ENCODE peak calls at places on chromosome 20, in seven cellular contexts. One of them, this sample, is unnamed.

GRCh38 chr20:49431345-49431744 is 51.1 kb downstream of the KCNB1 start:
- DNase-seq in spleen: no peak
- DNase-seq in transverse colon: no peak
- DNase-seq in IMR-90: no peak
- DNase-seq in uterus: no peak
- DNase-seq in A549: no peak
- DNase-seq in ovary: no peak
- DNase-seq in this sample: no peak

GRCh38 chr20:19275630-19276071 is 63.2 kb downstream of the SLC24A3 start:
- DNase-seq in uterus: peak; percentile 86
- DNase-seq in transverse colon: peak; percentile 63
- DNase-seq in ovary: peak; percentile 88
- DNase-seq in A549: no peak
- DNase-seq in spleen: no peak
- DNase-seq in IMR-90: no peak
- DNase-seq in this sample: no peak

GRCh38 chr20:38073307-38074010 is 39.9 kb downstream of the RPRD1B start:
- DNase-seq in transverse colon: peak; percentile 29
- DNase-seq in IMR-90: peak; percentile 98
- DNase-seq in ovary: peak; percentile 58
- DNase-seq in spleen: no peak
- DNase-seq in uterus: peak; percentile 73
- DNase-seq in A549: no peak
- DNase-seq in this sample: peak; percentile 69

GRCh38 chr20:6104493-6105188 is 18.2 kb downstream of the FERMT1 start:
- DNase-seq in spleen: no peak
- DNase-seq in transverse colon: no peak
- DNase-seq in A549: no peak
- DNase-seq in IMR-90: peak; percentile 34
- DNase-seq in uterus: no peak
- DNase-seq in ovary: no peak
- DNase-seq in this sample: no peak

GRCh38 chr20:6298049-6298448 is 175.2 kb upstream of the FERMT1 start:
- DNase-seq in ovary: no peak
- DNase-seq in spleen: no peak
- DNase-seq in uterus: no peak
- DNase-seq in A549: no peak
- DNase-seq in IMR-90: no peak
- DNase-seq in transverse colon: no peak
- DNase-seq in this sample: no peak

GRCh38 chr20:15422966-15423365 is 1085.6 kb upstream of the FLRT3 start:
- DNase-seq in ovary: no peak
- DNase-seq in uterus: no peak
- DNase-seq in spleen: no peak
- DNase-seq in transverse colon: no peak
- DNase-seq in A549: no peak
- DNase-seq in IMR-90: no peak
- DNase-seq in this sample: no peak

GRCh38 chr20:54474866-54475265 is 527 bp upstream of the DOK5 start:
- DNase-seq in transverse colon: no peak
- DNase-seq in IMR-90: no peak
- DNase-seq in A549: no peak
- DNase-seq in spleen: no peak
- DNase-seq in ovary: no peak
- DNase-seq in uterus: no peak
- DNase-seq in this sample: no peak

GRCh38 chr20:35690265-35690664 is 8.9 kb downstream of the NFS1 start:
- DNase-seq in transverse colon: no peak
- DNase-seq in uterus: no peak
- DNase-seq in spleen: no peak
- DNase-seq in IMR-90: no peak
- DNase-seq in ovary: no peak
- DNase-seq in A549: no peak
- DNase-seq in this sample: no peak

GRCh38 chr20:58173930-58174707 is 54.3 kb downstream of the ANKRD60 start:
- DNase-seq in A549: no peak
- DNase-seq in IMR-90: no peak
- DNase-seq in uterus: peak; percentile 39
- DNase-seq in spleen: no peak
- DNase-seq in transverse colon: no peak
- DNase-seq in ovary: peak; percentile 59
- DNase-seq in this sample: no peak

GRCh38 chr20:1108437-1108920 is 9.9 kb upstream of the PSMF1 start:
- DNase-seq in transverse colon: peak; percentile 62
- DNase-seq in spleen: peak; percentile 81
- DNase-seq in ovary: peak; percentile 51
- DNase-seq in A549: peak; percentile 75
- DNase-seq in IMR-90: peak; percentile 23
- DNase-seq in uterus: peak; percentile 43
- DNase-seq in this sample: peak; percentile 45

GRCh38 chr20:59322813-59323469 is 22.5 kb downstream of the EDN3 start:
- DNase-seq in transverse colon: no peak
- DNase-seq in IMR-90: no peak
- DNase-seq in uterus: no peak
- DNase-seq in A549: no peak
- DNase-seq in spleen: no peak
- DNase-seq in ovary: no peak
- DNase-seq in this sample: no peak

GRCh38 chr20:22438926-22439325 is 145.4 kb downstream of the FOXA2 start:
- DNase-seq in uterus: no peak
- DNase-seq in transverse colon: no peak
- DNase-seq in ovary: no peak
- DNase-seq in IMR-90: no peak
- DNase-seq in A549: no peak
- DNase-seq in spleen: no peak
- DNase-seq in this sample: no peak

GRCh38 chr20:25204550-25205276 is 9.2 kb downstream of the ENTPD6 start:
- DNase-seq in A549: no peak
- DNase-seq in spleen: peak; percentile 54
- DNase-seq in uterus: no peak
- DNase-seq in IMR-90: no peak
- DNase-seq in transverse colon: no peak
- DNase-seq in ovary: no peak
- DNase-seq in this sample: no peak

GRCh38 chr20:62219101-62219991 is 732 bp downstream of the HRH3 start:
- DNase-seq in IMR-90: no peak
- DNase-seq in transverse colon: no peak
- DNase-seq in A549: no peak
- DNase-seq in spleen: no peak
- DNase-seq in ovary: no peak
- DNase-seq in uterus: no peak
- DNase-seq in this sample: no peak

GRCh38 chr20:24953621-24954133 is 4.6 kb downstream of the CST7 start:
- DNase-seq in ovary: no peak
- DNase-seq in A549: no peak
- DNase-seq in spleen: peak; percentile 77
- DNase-seq in transverse colon: no peak
- DNase-seq in uterus: no peak
- DNase-seq in IMR-90: no peak
- DNase-seq in this sample: no peak

GRCh38 chr20:41176711-41177552 is 39.6 kb downstream of the PLCG1 start:
- DNase-seq in A549: no peak
- DNase-seq in uterus: no peak
- DNase-seq in IMR-90: no peak
- DNase-seq in ovary: no peak
- DNase-seq in transverse colon: no peak
- DNase-seq in spleen: no peak
- DNase-seq in this sample: no peak

GRCh38 chr20:25453035-25453810 is 45.8 kb downstream of the GINS1 start:
- DNase-seq in uterus: no peak
- DNase-seq in IMR-90: peak; percentile 43
- DNase-seq in ovary: no peak
- DNase-seq in A549: no peak
- DNase-seq in spleen: peak; percentile 40
- DNase-seq in transverse colon: no peak
- DNase-seq in this sample: no peak

GRCh38 chr20:8693709-8694108 is 375.2 kb upstream of the PLCB4 start:
- DNase-seq in transverse colon: no peak
- DNase-seq in IMR-90: peak; percentile 93
- DNase-seq in A549: no peak
- DNase-seq in spleen: no peak
- DNase-seq in ovary: no peak
- DNase-seq in uterus: no peak
- DNase-seq in this sample: no peak

GRCh38 chr20:25508083-25508770 is 77.1 kb downstream of the NINL start:
- DNase-seq in ovary: peak; percentile 70
- DNase-seq in uterus: no peak
- DNase-seq in A549: peak; percentile 68
- DNase-seq in spleen: no peak
- DNase-seq in IMR-90: peak; percentile 85
- DNase-seq in transverse colon: peak; percentile 20
- DNase-seq in this sample: peak; percentile 85

GRCh38 chr20:36036688-36037087 is 68.3 kb downstream of the CNBD2 start:
- DNase-seq in spleen: no peak
- DNase-seq in ovary: no peak
- DNase-seq in uterus: no peak
- DNase-seq in A549: no peak
- DNase-seq in transverse colon: no peak
- DNase-seq in IMR-90: no peak
- DNase-seq in this sample: no peak

GRCh38 chr20:20031790-20032189 is 14.6 kb downstream of the NAA20 start:
- DNase-seq in uterus: no peak
- DNase-seq in spleen: no peak
- DNase-seq in IMR-90: no peak
- DNase-seq in transverse colon: no peak
- DNase-seq in ovary: no peak
- DNase-seq in A549: no peak
- DNase-seq in this sample: no peak

GRCh38 chr20:37389241-37389747 is 43.4 kb downstream of the SRC start:
- DNase-seq in A549: no peak
- DNase-seq in transverse colon: no peak
- DNase-seq in spleen: peak; percentile 57
- DNase-seq in IMR-90: no peak
- DNase-seq in ovary: peak; percentile 37
- DNase-seq in uterus: no peak
- DNase-seq in this sample: no peak

GRCh38 chr20:10784337-10785183 is 110.8 kb upstream of the JAG1 start:
- DNase-seq in uterus: no peak
- DNase-seq in spleen: no peak
- DNase-seq in transverse colon: no peak
- DNase-seq in ovary: no peak
- DNase-seq in A549: no peak
- DNase-seq in IMR-90: no peak
- DNase-seq in this sample: no peak

GRCh38 chr20:54345301-54345724 is 130.1 kb upstream of the DOK5 start:
- DNase-seq in A549: peak; percentile 24
- DNase-seq in transverse colon: no peak
- DNase-seq in uterus: no peak
- DNase-seq in IMR-90: peak; percentile 87
- DNase-seq in ovary: no peak
- DNase-seq in spleen: no peak
- DNase-seq in this sample: no peak

GRCh38 chr20:32116079-32116521 is 6.6 kb downstream of the TM9SF4 start:
- DNase-seq in IMR-90: peak; percentile 22
- DNase-seq in spleen: no peak
- DNase-seq in transverse colon: no peak
- DNase-seq in A549: no peak
- DNase-seq in uterus: no peak
- DNase-seq in ovary: no peak
- DNase-seq in this sample: no peak

GRCh38 chr20:34088305-34088870 is 23.7 kb downstream of the EIF2S2 start:
- DNase-seq in IMR-90: no peak
- DNase-seq in transverse colon: no peak
- DNase-seq in uterus: no peak
- DNase-seq in ovary: no peak
- DNase-seq in A549: no peak
- DNase-seq in spleen: no peak
- DNase-seq in this sample: no peak
- TF ChIP-seq POLR2A in IMR-90: no peak
- TF ChIP-seq POLR2A in transverse colon: no peak
- TF ChIP-seq POLR2A in uterus: no peak
- TF ChIP-seq POLR2A in ovary: no peak
- TF ChIP-seq POLR2A in A549: no peak
- TF ChIP-seq POLR2A in spleen: no peak
- TF ChIP-seq POLR2A in this sample: no peak

DNA sequence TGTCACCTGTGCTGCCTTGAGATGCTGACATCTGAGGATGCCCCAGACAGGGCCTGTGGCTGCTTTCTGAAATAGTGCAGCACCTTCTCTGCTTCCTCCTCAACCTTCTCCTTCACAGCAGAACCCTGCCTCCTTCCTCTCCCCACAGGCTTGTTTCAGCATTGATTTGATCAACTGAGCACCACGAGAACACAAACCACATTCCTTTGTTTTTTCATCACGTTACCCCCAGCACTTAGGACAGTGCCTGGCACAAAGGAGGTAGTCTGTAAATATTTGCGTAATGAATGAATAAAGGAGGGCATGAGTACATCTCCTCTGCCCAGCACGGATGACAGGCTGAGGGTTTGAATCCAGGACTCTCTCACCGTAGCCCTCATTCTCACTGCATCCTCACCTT is 21.3 kb upstream of the WFDC2 start:
- DNase-seq in IMR-90: no peak
- DNase-seq in transverse colon: no peak
- DNase-seq in spleen: no peak
- DNase-seq in A549: no peak
- DNase-seq in uterus: no peak
- DNase-seq in ovary: no peak
- DNase-seq in this sample: no peak
- TF ChIP-seq POLR2A in IMR-90: no peak
- TF ChIP-seq POLR2A in transverse colon: no peak
- TF ChIP-seq POLR2A in spleen: no peak
- TF ChIP-seq POLR2A in A549: no peak
- TF ChIP-seq POLR2A in uterus: no peak
- TF ChIP-seq POLR2A in ovary: no peak
- TF ChIP-seq POLR2A in this sample: no peak

GRCh38 chr20:63696628-63697356 is at the start of gene TNFRSF6B:
- DNase-seq in spleen: peak; percentile 81
- DNase-seq in IMR-90: no peak
- DNase-seq in ovary: peak; percentile 47
- DNase-seq in uterus: peak; percentile 22
- DNase-seq in A549: no peak
- DNase-seq in transverse colon: peak; percentile 11
- DNase-seq in this sample: no peak

GRCh38 chr20:63697357-63697867 is 960 bp downstream of the TNFRSF6B start:
- DNase-seq in spleen: peak; percentile 77
- DNase-seq in transverse colon: peak; percentile 8
- DNase-seq in A549: no peak
- DNase-seq in ovary: peak; percentile 42
- DNase-seq in IMR-90: no peak
- DNase-seq in uterus: peak; percentile 20
- DNase-seq in this sample: peak; percentile 38

GRCh38 chr20:63694596-63695418 is 1.6 kb upstream of the TNFRSF6B start:
- DNase-seq in spleen: peak; percentile 75
- DNase-seq in transverse colon: no peak
- DNase-seq in uterus: no peak
- DNase-seq in A549: no peak
- DNase-seq in IMR-90: no peak
- DNase-seq in ovary: peak; percentile 44
- DNase-seq in this sample: no peak

GRCh38 chr20:63695419-63696310 is 787 bp upstream of the TNFRSF6B start:
- DNase-seq in uterus: peak; percentile 25
- DNase-seq in transverse colon: no peak
- DNase-seq in IMR-90: no peak
- DNase-seq in ovary: peak; percentile 41
- DNase-seq in spleen: no peak
- DNase-seq in A549: no peak
- DNase-seq in this sample: no peak

GRCh38 chr20:63696311-63696627 is 183 bp upstream of the TNFRSF6B start:
- DNase-seq in IMR-90: no peak
- DNase-seq in uterus: no peak
- DNase-seq in spleen: peak; percentile 88
- DNase-seq in A549: no peak
- DNase-seq in ovary: no peak
- DNase-seq in transverse colon: peak; percentile 60
- DNase-seq in this sample: peak; percentile 42
- TF ChIP-seq POLR2A in IMR-90: no peak
- TF ChIP-seq POLR2A in uterus: no peak
- TF ChIP-seq POLR2A in spleen: no peak
- TF ChIP-seq POLR2A in A549: no peak
- TF ChIP-seq POLR2A in ovary: no peak
- TF ChIP-seq POLR2A in transverse colon: no peak
- TF ChIP-seq POLR2A in this sample: no peak

GRCh38 chr20:23607497-23608245 is 2.0 kb upstream of the CST9 start:
- DNase-seq in spleen: no peak
- DNase-seq in ovary: no peak
- DNase-seq in A549: no peak
- DNase-seq in transverse colon: no peak
- DNase-seq in IMR-90: no peak
- DNase-seq in uterus: no peak
- DNase-seq in this sample: no peak
- TF ChIP-seq POLR2A in spleen: no peak
- TF ChIP-seq POLR2A in ovary: no peak
- TF ChIP-seq POLR2A in A549: no peak
- TF ChIP-seq POLR2A in transverse colon: no peak
- TF ChIP-seq POLR2A in IMR-90: no peak
- TF ChIP-seq POLR2A in uterus: no peak
- TF ChIP-seq POLR2A in this sample: no peak

This sample was measured in H54.